ENCODE peak calls at places on chromosomes 7 and 10, in seven cellular contexts. G is suprapubic skin, C is tibial nerve, V is osteoblast, A is OCI-LY7, N is brain microvascular endothelial cell, P is fibroblast of lung. K is an unnamed sample.
A peak's percentile ranks its signal among the peaks of the same experiment; 100 is the strongest.

GRCh38 chr7:113120647-113121046 is 2.3 kb upstream of the SMIM30 start:
- DNase-seq in G (no peak), N (no peak), C (no peak), A (no peak), P (no peak), V (no peak), K (no peak)

GRCh38 chr7:83469076-83469475 is 179.9 kb downstream of the SEMA3E start:
- DNase-seq in G (no peak), N (no peak), V (peak; percentile 73), C (no peak), A (no peak), P (peak; percentile 79), K (no peak)

GRCh38 chr7:149764481-149765398 is 8.6 kb downstream of the ZNF467 start:
- DNase-seq in P (no peak), V (peak; percentile 71), G (no peak), C (no peak), A (no peak), N (no peak), K (no peak)

GRCh38 chr10:118497227-118497626 is 98.2 kb downstream of the PRLHR start:
- DNase-seq in P (no peak), N (no peak), C (no peak), A (no peak), G (no peak), V (no peak), K (no peak)

GRCh38 chr7:95723583-95724180 is 48.7 kb upstream of the DYNC1I1 start:
- DNase-seq in V (peak; percentile 86), G (no peak), C (no peak), A (peak; percentile 5), N (peak; percentile 48), P (peak; percentile 55), K (no peak)

GRCh38 chr7:47285860-47286491 is 295.9 kb downstream of the TNS3 start:
- DNase-seq in V (no peak), G (no peak), N (peak; percentile 63), P (no peak), A (no peak), C (no peak), K (peak; percentile 83)

GRCh38 chr10:104638861-104639594 is 2.1 kb upstream of the SORCS3 start:
- DNase-seq in C (no peak), G (no peak), A (no peak), N (no peak), P (no peak), V (no peak), K (no peak)

GRCh38 chr10:91799580-91799975 is 1.4 kb downstream of the TNKS2 start:
- DNase-seq in A (no peak), V (no peak), G (no peak), C (no peak), P (peak; percentile 14), N (no peak), K (no peak)

GRCh38 chr7:103859699-103860098 is 129.8 kb downstream of the RELN start:
- DNase-seq in A (no peak), N (no peak), G (no peak), P (no peak), C (no peak), V (no peak), K (no peak)

GRCh38 chr10:112361951-112362770 is 11.8 kb upstream of the ACSL5 start:
- DNase-seq in G (peak; percentile 75), C (peak; percentile 37), V (peak; percentile 84), P (peak; percentile 48), A (no peak), N (no peak), K (peak; percentile 40)

GRCh38 chr10:61961278-61961677 is 59.8 kb downstream of the ARID5B start:
- DNase-seq in C (no peak), P (no peak), V (peak; percentile 18), N (no peak), A (peak; percentile 99), G (no peak), K (no peak)

GRCh38 chr10:71842856-71843530 is 8.1 kb downstream of the PSAP start:
- DNase-seq in G (no peak), C (no peak), P (no peak), N (no peak), V (peak; percentile 19), A (no peak), K (no peak)

GRCh38 chr10:117262296-117263293 is 21.7 kb downstream of the SLC18A2 start:
- DNase-seq in N (no peak), A (no peak), G (no peak), V (no peak), P (no peak), C (no peak), K (no peak)

GRCh38 chr10:121678631-121679174 is 80.5 kb upstream of the FGFR2 start:
- DNase-seq in V (no peak), A (no peak), N (no peak), G (no peak), C (no peak), P (no peak), K (no peak)

GRCh38 chr10:17059197-17059688 is 70.4 kb downstream of the CUBN start:
- DNase-seq in V (peak; percentile 32), C (no peak), G (no peak), N (peak; percentile 84), P (peak; percentile 92), A (no peak), K (peak; percentile 94)

GRCh38 chr10:69874464-69874863 is 72.8 kb downstream of the COL13A1 start:
- DNase-seq in C (no peak), A (no peak), P (peak; percentile 49), V (peak; percentile 95), G (peak; percentile 87), N (peak; percentile 75), K (no peak)

GRCh38 chr7:96361116-96361857 is 39.4 kb upstream of the SLC25A13 start:
- DNase-seq in C (no peak), G (no peak), P (no peak), N (no peak), V (no peak), A (no peak), K (no peak)

GRCh38 chr7:158394936-158395335 is 192.7 kb downstream of the PTPRN2 start:
- DNase-seq in A (peak; percentile 5), C (no peak), G (no peak), V (no peak), N (no peak), P (no peak), K (no peak)

GRCh38 chr7:159119026-159119741 is 25.5 kb downstream of the VIPR2 start:
- DNase-seq in V (no peak), P (no peak), G (no peak), N (no peak), A (no peak), C (no peak), K (no peak)

GRCh38 chr10:108629843-108630242 is 1293.5 kb downstream of the XPNPEP1 start:
- DNase-seq in V (no peak), G (no peak), A (no peak), N (no peak), C (no peak), P (no peak), K (no peak)

GRCh38 chr10:28533571-28534304 is 820 bp downstream of the WAC start:
- DNase-seq in C (peak; percentile 57), A (peak; percentile 73), G (peak; percentile 81), V (peak; percentile 93), N (peak; percentile 34), P (peak; percentile 58), K (no peak)

GRCh38 chr7:118803-119376 is 73.5 kb upstream of the FAM20C start:
- DNase-seq in V (no peak), G (no peak), A (no peak), N (no peak), C (no peak), P (no peak), K (no peak)
- TF ChIP-seq CTCF in V (no peak), G (no peak), A (no peak), N (no peak), C (no peak), P (no peak), K (no peak)

GRCh38 chr10:74924251-74924954 is 98.0 kb downstream of the KAT6B start:
- DNase-seq in G (no peak), N (peak; percentile 55), A (no peak), C (no peak), V (peak; percentile 62), P (peak; percentile 98), K (peak; percentile 85)
- H3K4me3 ChIP-seq in G (no peak overlapping the region), N (no peak overlapping the region), A (no peak overlapping the region), C (no peak overlapping the region), V (peak overlapping the region; percentile 32), P (peak overlapping the region; percentile 6), K (no peak overlapping the region)

GRCh38 chr10:44959243-44960097 is at the start of gene RASSF4:
- DNase-seq in V (peak; percentile 98), P (peak; percentile 71), G (peak; percentile 95), N (peak; percentile 75), A (peak; percentile 92), C (peak; percentile 91), K (no peak)
- TF ChIP-seq CTCF in V (no peak), P (no peak), G (no peak), N (no peak), A (no peak), C (no peak), K (no peak)

DNA sequence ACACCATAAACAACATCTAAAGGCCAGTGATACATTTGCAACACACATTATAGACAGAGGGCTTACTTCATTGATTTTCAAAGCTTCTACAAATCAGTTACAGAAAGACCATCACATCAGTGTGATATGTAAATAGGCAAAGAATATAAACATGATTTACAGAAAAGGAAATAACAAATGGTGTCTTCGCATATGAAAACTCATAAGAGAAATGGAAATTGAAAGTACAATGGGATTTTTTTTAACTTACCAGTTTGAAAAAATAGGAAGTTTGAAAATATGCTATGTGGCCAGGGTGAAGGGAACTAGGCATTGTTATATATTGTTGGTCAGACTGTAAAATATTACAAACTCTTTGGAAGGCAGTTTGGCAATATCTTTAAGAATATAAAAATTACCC is 27.3 kb downstream of the SEC23IP start:
- DNase-seq in N (no peak), P (no peak), C (no peak), A (no peak), G (no peak), V (no peak), K (no peak)
- H3K4me3 ChIP-seq in N (no peak overlapping the region), P (no peak overlapping the region), C (no peak overlapping the region), A (no peak overlapping the region), G (no peak overlapping the region), V (no peak overlapping the region), K (no peak overlapping the region)

DNA sequence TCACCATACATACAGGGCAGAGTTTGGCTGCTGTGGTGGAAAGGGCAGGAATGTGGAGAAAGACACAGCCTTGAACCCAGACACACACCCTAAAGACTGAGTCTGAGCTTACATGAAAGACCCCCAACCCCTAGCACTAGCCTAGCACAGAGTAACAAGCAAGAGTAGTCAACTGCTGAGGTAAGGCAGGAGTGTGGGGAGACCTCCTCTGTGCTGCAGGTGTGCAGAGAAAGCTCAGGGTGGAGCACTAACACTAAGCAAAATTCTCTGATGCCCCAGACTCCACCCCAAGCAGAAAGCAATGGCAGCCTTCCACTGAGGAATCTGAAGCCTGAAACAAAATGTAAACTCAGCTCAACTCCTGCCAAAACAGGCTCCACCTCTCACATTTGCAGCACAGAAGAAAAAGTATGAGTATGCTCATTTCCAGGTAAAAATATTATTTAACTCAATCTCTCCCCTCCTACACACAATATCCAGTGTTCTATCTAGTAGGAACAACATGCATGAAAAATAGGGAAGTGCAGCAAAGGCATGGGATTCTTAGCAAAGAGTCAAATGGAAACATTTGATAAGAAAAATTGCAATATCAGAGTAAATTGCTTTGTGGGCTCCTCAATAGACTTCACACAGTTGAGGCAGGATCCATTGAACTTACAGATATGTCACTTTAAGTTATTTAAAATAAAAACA is 151.1 kb downstream of the ANK3 start:
- DNase-seq in P (peak; percentile 84), C (no peak), V (peak; percentile 14), A (peak; percentile 85), G (no peak), N (peak; percentile 4), K (peak; percentile 19)
- TF ChIP-seq CTCF in P (peak; percentile 61), C (no peak), V (peak; percentile 49), A (peak; percentile 88), G (no peak), N (peak; percentile 50), K (peak; percentile 35)

K was measured in HFF-Myc.